ENCODE peak calls at places on chromosomes 7 and 10, in five cellular contexts. V is H9, D is neuronal stem cell, J is trophoblast cell, B is mesenchymal stem cell. Q is an unnamed sample.

GRCh38 chr7:100583132-100584045 is 2.5 kb downstream of the LRCH4 start:
- DNase-seq in D (no peak), J (peak; percentile 18), V (peak; percentile 58), B (peak; percentile 90), Q (no peak)

GRCh38 chr10:94546616-94547175 is 1.1 kb downstream of the HELLS start:
- DNase-seq in B (peak; percentile 32), V (no peak), D (no peak), J (no peak), Q (no peak)

GRCh38 chr10:129784891-129785290 is 179.2 kb downstream of the EBF3 start:
- DNase-seq in V (no peak), B (no peak), J (no peak), D (no peak), Q (no peak)

GRCh38 chr7:47937065-47937687 is 11.1 kb downstream of the PKD1L1 start:
- DNase-seq in V (no peak), D (no peak), J (no peak), B (no peak), Q (no peak)

GRCh38 chr10:86657396-86658011 is 3.2 kb downstream of the OPN4 start:
- DNase-seq in D (no peak), V (no peak), J (no peak), B (no peak), Q (no peak)

GRCh38 chr7:130352335-130353074 is 7.9 kb downstream of the CPA5 start:
- DNase-seq in V (no peak), B (peak; percentile 86), D (no peak), J (peak; percentile 69), Q (no peak)

GRCh38 chr10:34520084-34520483 is 295.0 kb downstream of the PARD3 start:
- DNase-seq in V (no peak), D (no peak), J (peak; percentile 92), B (no peak), Q (no peak)

GRCh38 chr10:100866575-100867098 is 46.1 kb upstream of the SLF2 start:
- DNase-seq in J (no peak), B (no peak), V (peak; percentile 75), D (no peak), Q (peak; percentile 75)

GRCh38 chr10:30813872-30814471 is 184.4 kb upstream of the LYZL2 start:
- DNase-seq in B (peak; percentile 76), D (no peak), V (no peak), J (no peak), Q (no peak)

GRCh38 chr10:36489928-36490279 is 635.5 kb upstream of the ANKRD30A start:
- DNase-seq in B (peak; percentile 44), V (no peak), D (no peak), J (no peak), Q (no peak)

GRCh38 chr7:156207306-156207705 is 395.0 kb upstream of the SHH start:
- DNase-seq in V (no peak), D (no peak), J (no peak), B (no peak), Q (no peak)

GRCh38 chr10:129754211-129755050 is 209.6 kb downstream of the EBF3 start:
- DNase-seq in D (no peak), V (peak; percentile 20), J (no peak), B (no peak), Q (no peak)

DNA sequence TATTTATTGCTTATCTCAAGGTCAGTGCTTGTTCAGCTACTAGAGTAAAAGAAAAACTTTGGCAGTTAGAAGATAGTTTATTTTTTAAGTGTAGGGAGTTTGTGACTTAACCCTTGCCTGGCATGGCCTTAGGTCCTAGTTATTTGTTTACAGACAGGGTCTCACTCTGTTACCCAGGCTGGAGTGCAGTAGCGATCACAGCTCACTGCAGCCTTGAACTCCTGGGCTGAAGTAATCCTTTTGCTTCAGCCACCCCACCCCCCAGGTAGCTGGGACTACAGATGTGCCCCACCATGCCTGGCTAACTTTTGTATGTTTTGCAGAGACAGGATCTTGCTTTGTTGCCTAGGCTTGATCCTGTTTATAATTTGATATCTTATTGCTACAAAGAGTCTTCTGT is 4.2 kb downstream of the ANLN start:
- DNase-seq in J (no peak), B (peak; percentile 25), D (no peak), V (no peak), Q (no peak)
- H3K27ac ChIP-seq in J (no peak overlapping the region), B (peak overlapping the region; percentile 92), D (no peak overlapping the region), V (no peak overlapping the region), Q (no peak overlapping the region)

GRCh38 chr7:51188987-51189386 is 127.6 kb downstream of the COBL start:
- DNase-seq in V (no peak), D (no peak), B (no peak), J (no peak), Q (no peak)

GRCh38 chr7:51186531-51186930 is 130.1 kb downstream of the COBL start:
- DNase-seq in V (no peak), J (no peak), B (peak; percentile 34), D (no peak), Q (no peak)

GRCh38 chr7:51187941-51188340 is 128.7 kb downstream of the COBL start:
- DNase-seq in V (peak; percentile 88), J (peak; percentile 31), D (peak; percentile 44), B (no peak), Q (peak; percentile 50)

GRCh38 chr7:51189777-51190176 is 126.8 kb downstream of the COBL start:
- DNase-seq in B (no peak), V (no peak), J (no peak), D (no peak), Q (no peak)

DNA sequence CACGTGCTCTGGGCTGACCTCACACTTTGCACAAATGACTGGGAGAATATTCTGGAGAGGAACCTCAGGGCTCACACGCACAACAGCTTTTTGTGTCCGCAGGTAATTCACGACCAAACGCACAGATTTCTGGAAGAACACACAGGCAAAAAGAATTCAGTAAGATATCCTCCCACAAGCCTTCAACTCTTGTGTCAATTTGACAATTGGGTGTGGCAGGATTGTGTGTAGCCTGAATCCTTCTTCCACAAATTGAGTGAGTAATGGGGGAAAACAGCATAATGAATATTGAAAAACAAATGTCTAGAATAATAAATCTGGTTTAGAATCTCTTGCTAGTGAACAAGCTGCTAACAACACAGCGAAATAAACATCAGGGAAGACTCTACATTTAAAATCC is 125.7 kb downstream of the COBL start:
- DNase-seq in B (no peak), V (no peak), D (no peak), J (no peak), Q (no peak)
- H2BK12ac ChIP-seq in B (no peak overlapping the region), V (no peak overlapping the region), D (no peak overlapping the region), J (no peak overlapping the region), Q (no peak overlapping the region)

DNA sequence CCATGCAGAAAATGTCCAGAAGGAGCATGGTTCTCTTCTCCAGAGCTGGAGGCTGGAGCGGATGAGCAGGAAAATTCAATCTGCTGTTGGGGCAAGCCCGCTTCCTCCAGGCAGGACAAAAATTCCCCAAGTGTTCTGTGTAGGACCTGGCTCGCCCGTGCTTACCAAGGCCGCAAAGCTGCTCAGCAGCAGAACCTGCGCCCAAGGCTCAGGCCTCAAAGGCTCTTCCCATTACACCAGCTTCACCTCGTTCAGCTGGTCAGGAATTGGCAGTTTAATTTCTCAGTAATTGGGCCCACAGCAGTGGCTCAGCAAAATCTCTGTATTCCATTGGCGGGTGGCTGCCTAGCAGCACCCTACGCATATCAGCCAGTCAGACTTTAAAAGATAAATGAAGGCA is 5.7 kb downstream of the FZD9 start:
- DNase-seq in B (no peak), D (no peak), J (no peak), V (no peak), Q (no peak)
- H3K27ac ChIP-seq in B (no peak overlapping the region), D (peak overlapping the region; percentile 6), J (no peak overlapping the region), V (no peak overlapping the region), Q (no peak overlapping the region)

DNA sequence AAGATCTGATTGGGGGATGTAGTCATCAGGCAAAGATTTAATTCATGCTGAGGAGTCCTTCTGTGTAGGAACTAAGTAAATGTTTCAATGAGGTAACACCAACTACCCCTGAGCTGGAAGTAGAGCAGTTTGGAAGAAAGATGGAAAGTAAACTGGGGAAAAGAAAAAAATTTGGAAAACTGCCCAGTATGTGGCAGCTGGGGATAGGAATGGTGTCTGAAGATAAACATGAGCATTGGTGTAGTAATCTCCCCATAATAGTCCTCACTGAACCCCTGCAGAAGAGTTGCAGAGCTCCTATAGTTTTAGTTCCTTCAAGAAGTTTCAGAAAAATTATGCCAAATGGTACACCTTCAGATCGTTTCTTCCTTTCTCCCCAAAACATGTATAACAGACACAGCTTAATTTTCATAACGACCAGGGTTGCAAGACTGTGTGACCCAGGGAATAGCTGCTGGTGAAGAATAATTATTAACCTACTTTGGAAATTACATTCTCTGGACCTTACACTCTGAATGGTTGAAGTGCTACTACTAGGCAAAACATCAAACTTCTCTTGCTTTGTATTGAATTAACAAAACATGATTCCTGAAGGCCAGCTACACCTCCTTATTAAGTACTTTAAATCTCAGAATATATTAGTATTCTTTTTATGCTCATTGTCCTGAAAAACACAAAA is 446.4 kb upstream of the NRG3 start:
- DNase-seq in D (no peak), B (peak; percentile 2), V (no peak), J (no peak), Q (no peak)
- H2BK12ac ChIP-seq in D (no peak overlapping the region), B (no peak overlapping the region), V (no peak overlapping the region), J (no peak overlapping the region), Q (no peak overlapping the region)